ENCODE peak calls at places on chromosomes 1 and 21, in seven cellular contexts. L, Q, F, W, G, M and T are unnamed samples.

GRCh38 chr21:31618696-31619430 is 40.6 kb upstream of the SOD1 start:
- DNase-seq in W (no peak), M (no peak), F (no peak), L (no peak), G (no peak), Q (no peak), T (no peak)

GRCh38 chr1:26234644-26235384 is 814 bp downstream of the CEP85 start:
- DNase-seq in G (peak), M (no peak), L (peak), F (no peak), W (peak), Q (no peak), T (no peak)

GRCh38 chr1:158329807-158330206 is 1.5 kb downstream of the CD1B start:
- DNase-seq in Q (no peak), M (no peak), G (no peak), F (no peak), W (no peak), L (peak), T (no peak)

GRCh38 chr1:2029561-2029960 is 10.4 kb downstream of the GABRD start:
- DNase-seq in M (no peak), F (no peak), L (no peak), W (no peak), G (no peak), Q (no peak), T (no peak)

GRCh38 chr1:171611306-171611705 is 10.7 kb upstream of the MYOCOS start:
- DNase-seq in M (no peak), G (no peak), Q (no peak), L (no peak), W (no peak), F (no peak), T (no peak)

GRCh38 chr21:38242036-38242435 is 14.8 kb upstream of the KCNJ15 start:
- DNase-seq in Q (no peak), W (no peak), L (no peak), M (no peak), F (no peak), G (no peak), T (no peak)

GRCh38 chr1:82491301-82491986 is 690.7 kb downstream of the ADGRL2 start:
- DNase-seq in L (no peak), G (peak), F (no peak), W (no peak), M (no peak), Q (no peak), T (no peak)

GRCh38 chr1:53107570-53108322 is 34.7 kb downstream of the SLC1A7 start:
- DNase-seq in L (peak), W (no peak), M (no peak), G (no peak), F (no peak), Q (no peak), T (no peak)

GRCh38 chr21:46185717-46186116 is 1.5 kb upstream of the SPATC1L start:
- DNase-seq in F (no peak), Q (no peak), W (no peak), G (no peak), M (no peak), L (no peak), T (peak)

GRCh38 chr21:38930065-38930464 is 124.3 kb downstream of the ETS2 start:
- DNase-seq in M (no peak), L (no peak), Q (no peak), G (no peak), W (no peak), F (no peak), T (no peak)

GRCh38 chr21:42215942-42216725 is 2.8 kb upstream of the ABCG1 start:
- DNase-seq in F (no peak), M (no peak), G (no peak), Q (no peak), L (no peak), W (no peak), T (no peak)

GRCh38 chr1:209831615-209832014 is 3.8 kb downstream of the UTP25 start:
- DNase-seq in L (no peak), M (no peak), Q (no peak), W (no peak), G (no peak), F (no peak), T (no peak)

GRCh38 chr1:4652631-4653327 is 1.6 kb upstream of the AJAP1 start:
- DNase-seq in Q (peak), M (no peak), L (peak), W (peak), F (peak), G (peak), T (no peak)

GRCh38 chr1:244422174-244422573 is 29.5 kb downstream of the ADSS2 start:
- DNase-seq in G (no peak), F (no peak), Q (no peak), M (no peak), L (no peak), W (no peak), T (no peak)

GRCh38 chr1:71157151-71157550 is 76.3 kb upstream of the ZRANB2 start:
- DNase-seq in Q (no peak), M (no peak), L (no peak), W (no peak), G (no peak), F (no peak), T (no peak)

GRCh38 chr1:23772049-23772853 is 6.0 kb upstream of the PITHD1 start:
- DNase-seq in F (peak), G (peak), Q (peak), M (peak), W (peak), L (peak), T (peak)

GRCh38 chr1:158107926-158108325 is 72.8 kb upstream of the CD1D start:
- DNase-seq in W (no peak), L (no peak), M (no peak), Q (no peak), F (no peak), G (no peak), T (no peak)

GRCh38 chr21:45768741-45769049 is 125.2 kb downstream of the PCBP3 start:
- DNase-seq in W (no peak), L (no peak), G (no peak), M (no peak), Q (no peak), F (no peak), T (no peak)

GRCh38 chr1:245173446-245174178 is 18.8 kb downstream of the KIF26B start:
- DNase-seq in G (no peak), M (no peak), F (no peak), W (no peak), L (no peak), Q (no peak), T (peak)

GRCh38 chr1:54218883-54219687 is 19.1 kb downstream of the MRPL37 start:
- DNase-seq in W (no peak), G (no peak), Q (no peak), L (no peak), F (no peak), M (no peak), T (no peak)
- TF ChIP-seq CTCF in W (no peak), G (no peak), Q (no peak), L (no peak), F (no peak), M (no peak), T (no peak)

DNA sequence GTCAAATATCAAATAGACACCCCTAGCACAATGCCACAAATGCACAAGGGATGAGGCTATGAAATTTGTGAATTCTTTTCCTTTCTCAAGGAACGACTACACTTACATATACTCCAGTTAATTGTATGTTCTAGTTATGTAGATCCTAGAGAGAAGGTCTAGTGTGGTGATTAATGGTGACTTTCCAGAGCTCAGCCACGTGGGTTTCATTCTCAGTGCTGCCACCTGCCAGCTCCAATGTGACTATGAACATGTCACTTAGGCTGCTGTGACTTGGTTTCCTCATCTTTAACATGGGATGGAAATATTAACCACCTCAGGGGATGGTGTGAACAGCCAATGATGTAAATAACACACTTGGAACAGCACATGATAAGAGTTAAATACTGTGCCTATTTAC is 138.3 kb downstream of the APP start:
- DNase-seq in F (no peak), Q (no peak), L (no peak), G (no peak), M (no peak), W (no peak), T (no peak)
- TF ChIP-seq CTCF in F (no peak), Q (no peak), L (no peak), G (no peak), M (no peak), W (no peak), T (no peak)

GRCh38 chr1:93021539-93022134 is 57.4 kb upstream of the MTF2 start:
- DNase-seq in G (no peak), W (no peak), Q (no peak), M (no peak), F (no peak), L (peak), T (no peak)
- TF ChIP-seq CTCF in G (no peak), W (peak), Q (peak), M (peak), F (peak), L (peak), T (peak)

DNA sequence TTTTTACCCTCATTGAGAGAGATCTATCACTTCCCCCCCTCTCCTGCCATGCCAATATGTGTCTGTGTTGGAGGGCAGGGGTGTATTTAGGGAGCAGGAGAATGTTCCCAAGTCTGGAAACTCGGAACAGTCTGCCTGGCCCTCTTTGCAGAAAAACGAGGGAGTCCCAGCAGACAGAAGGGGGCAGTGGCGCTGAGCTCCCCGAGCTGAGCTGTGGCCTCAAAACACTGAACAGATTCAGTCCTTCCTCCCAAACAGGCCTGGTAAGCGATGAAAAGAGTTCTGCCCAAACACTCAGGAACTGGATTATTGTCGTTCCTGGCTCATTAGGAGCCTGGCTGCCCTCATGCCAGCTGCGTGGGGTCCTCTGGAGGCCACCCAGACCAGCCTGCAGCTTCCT is 981 bp downstream of the CLDN14 start:
- DNase-seq in L (peak), Q (no peak), M (no peak), G (no peak), F (no peak), W (no peak), T (no peak)
- TF ChIP-seq CTCF in L (peak), Q (no peak), M (peak), G (no peak), F (no peak), W (no peak), T (no peak)

GRCh38 chr1:98985687-98986086 is 19.0 kb downstream of the PLPPR5 start:
- DNase-seq in F (no peak), L (no peak), M (no peak), Q (no peak), W (no peak), G (no peak), T (no peak)

GRCh38 chr1:98992844-98993243 is 11.8 kb downstream of the PLPPR5 start:
- DNase-seq in F (no peak), Q (no peak), W (no peak), G (no peak), L (no peak), M (no peak), T (no peak)

GRCh38 chr1:98988906-98989603 is 15.6 kb downstream of the PLPPR5 start:
- DNase-seq in F (no peak), L (no peak), W (no peak), G (no peak), Q (no peak), M (no peak), T (no peak)

DNA sequence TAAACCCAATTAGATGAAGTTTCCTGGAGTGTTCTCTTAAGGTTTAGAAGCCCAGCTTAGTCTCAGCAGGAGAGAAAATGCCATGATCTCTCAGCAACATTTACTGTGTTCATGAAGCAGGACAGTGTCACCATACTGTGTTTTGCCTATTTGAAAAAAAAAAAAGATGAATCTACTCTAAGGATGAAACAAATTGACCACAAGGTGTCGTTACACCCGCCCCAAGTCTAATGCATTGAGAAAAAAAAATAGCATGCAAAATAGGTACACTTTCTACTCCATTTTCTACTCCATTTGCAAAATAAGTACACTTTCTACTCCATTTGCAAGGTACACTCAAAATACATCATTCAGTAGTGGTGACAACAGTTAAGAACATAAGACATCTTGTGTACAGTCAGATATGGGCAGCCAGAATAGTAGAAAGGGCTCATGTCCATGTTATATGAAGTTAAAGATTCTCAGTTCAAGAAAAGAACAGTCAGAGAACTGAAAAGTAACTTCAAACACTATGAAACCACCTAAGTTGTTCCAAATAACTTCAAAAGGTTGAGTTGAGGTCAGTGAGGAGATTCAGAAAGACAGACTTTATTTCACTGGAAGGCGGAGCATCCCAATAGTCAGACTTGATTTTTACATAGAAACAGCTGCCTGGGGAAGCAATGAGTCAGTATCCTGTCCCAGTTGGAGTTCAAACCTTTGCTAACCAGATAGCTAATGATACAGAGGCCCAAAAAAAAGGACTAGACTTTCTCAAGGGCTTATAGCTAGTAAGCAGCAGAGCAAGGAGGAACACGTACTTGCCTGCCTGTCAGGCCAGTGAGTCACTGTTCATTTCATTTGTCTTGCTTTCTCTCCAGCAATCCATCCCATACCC is 13.3 kb downstream of the PLPPR5 start:
- DNase-seq in M (no peak), G (no peak), Q (no peak), W (no peak), F (no peak), L (no peak), T (no peak)
- TF ChIP-seq CTCF in M (peak), G (no peak), Q (no peak), W (no peak), F (no peak), L (peak), T (no peak)

GRCh38 chr1:32918166-32918565 is 17.0 kb upstream of the TMEM54 start:
- DNase-seq in L (no peak), F (no peak), M (no peak), Q (no peak), W (no peak), G (no peak), T (no peak)

GRCh38 chr1:32919811-32920733 is 18.9 kb upstream of the TMEM54 start:
- DNase-seq in M (no peak), L (no peak), Q (no peak), W (no peak), G (no peak), F (no peak), T (no peak)

GRCh38 chr1:32920833-32921232 is 19.6 kb upstream of the TMEM54 start:
- DNase-seq in M (no peak), W (no peak), L (no peak), Q (no peak), G (no peak), F (no peak), T (peak)

GRCh38 chr1:32915766-32916455 is 14.7 kb upstream of the TMEM54 start:
- DNase-seq in L (no peak), W (no peak), G (no peak), F (no peak), M (no peak), Q (no peak), T (no peak)

DNA sequence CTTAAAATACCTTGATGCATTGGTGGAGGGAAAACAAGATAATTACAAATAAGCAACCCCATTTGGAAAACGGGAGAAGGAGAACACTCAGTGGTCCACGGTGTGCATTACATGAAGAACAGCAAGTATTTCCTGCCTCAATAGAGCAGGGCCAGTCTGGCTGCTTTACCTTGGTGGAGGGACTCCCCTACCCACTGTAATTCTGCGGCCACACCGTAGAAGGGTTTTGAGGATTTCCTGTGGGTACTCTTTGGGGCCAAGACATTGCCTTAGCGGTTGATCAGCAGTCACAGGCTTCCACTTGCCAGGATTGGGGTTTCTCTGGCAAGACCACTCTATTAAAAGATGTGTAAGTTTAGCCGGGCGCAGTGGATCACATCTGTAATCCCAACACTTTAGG is 16.3 kb upstream of the TMEM54 start:
- DNase-seq in F (no peak), W (no peak), Q (no peak), G (no peak), M (no peak), L (no peak), T (no peak)
- TF ChIP-seq CTCF in F (no peak), W (no peak), Q (no peak), G (no peak), M (no peak), L (no peak), T (no peak)

GRCh38 chr1:94463765-94464330 is 45.7 kb downstream of the ABCD3 start:
- DNase-seq in M (peak), G (no peak), L (peak), Q (no peak), F (no peak), W (peak), T (no peak)
- TF ChIP-seq CTCF in M (peak), G (no peak), L (peak), Q (peak), F (no peak), W (peak), T (peak)

GRCh38 chr1:46131727-46132528 is 501 bp downstream of the PIK3R3 start:
- DNase-seq in G (peak), W (peak), M (no peak), F (peak), Q (no peak), L (no peak), T (peak)

GRCh38 chr1:46133181-46133658 is 791 bp upstream of the PIK3R3 start:
- DNase-seq in G (no peak), L (peak), F (no peak), W (no peak), M (no peak), Q (no peak), T (no peak)

GRCh38 chr1:46133946-46134345 is 1.5 kb upstream of the PIK3R3 start:
- DNase-seq in W (no peak), G (no peak), F (no peak), M (no peak), Q (no peak), L (no peak), T (no peak)

GRCh38 chr1:46131093-46131492 is 1.3 kb downstream of the PIK3R3 start:
- DNase-seq in W (no peak), G (no peak), L (no peak), F (no peak), Q (no peak), M (no peak), T (no peak)

DNA sequence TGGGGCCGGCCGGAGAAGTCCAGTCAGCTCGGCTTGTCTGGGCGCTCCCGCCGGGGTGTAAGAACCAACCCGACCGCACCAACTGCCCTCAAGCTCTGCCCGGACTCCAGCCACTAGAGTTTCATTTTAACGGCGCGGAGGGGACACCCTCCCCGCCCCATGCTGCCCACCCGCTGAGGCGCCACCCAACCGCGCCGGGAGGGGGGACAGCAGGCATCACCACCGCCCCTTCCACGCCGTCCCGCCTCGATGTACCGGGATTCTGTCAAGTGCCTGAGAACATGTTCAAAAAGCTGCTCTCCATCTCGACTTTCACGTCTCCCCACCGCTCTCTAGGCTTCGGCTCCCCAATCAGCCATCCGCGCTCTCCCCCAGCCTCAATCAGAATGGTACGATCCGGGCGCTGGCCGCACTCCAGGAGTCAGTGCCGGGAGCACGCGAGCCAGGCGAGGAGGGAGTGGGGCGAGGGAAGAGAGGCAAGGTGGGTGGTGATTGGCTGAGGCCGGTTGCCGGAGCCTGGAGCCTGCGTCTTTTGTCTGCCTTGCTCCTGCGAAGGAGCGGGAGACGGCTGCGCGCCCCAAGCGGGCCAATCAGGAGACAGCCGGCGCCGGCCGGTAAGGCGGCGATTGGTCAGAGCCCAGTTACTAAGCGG is at the start of gene PIK3R3:
- DNase-seq in F (peak), W (peak), G (peak), Q (peak), L (peak), M (peak), T (peak)
- TF ChIP-seq CTCF in F (no peak), W (no peak), G (peak), Q (no peak), L (no peak), M (no peak), T (no peak)